ENCODE peak calls at places on chromosomes 5 and 9, in six cellular contexts. X, P, F, S, W and D are unnamed samples.

GRCh38 chr9:115981011-115981410 is 172.6 kb upstream of the PAPPA start:
- DNase-seq in S (no peak), X (no peak), W (no peak), F (no peak), P (no peak), D (no peak)

GRCh38 chr5:32866138-32866537 is 155.0 kb downstream of the NPR3 start:
- DNase-seq in F (no peak), P (no peak), W (no peak), S (no peak), X (no peak), D (no peak)

GRCh38 chr5:69261034-69261433 is 26.3 kb downstream of the CDK7 start:
- DNase-seq in S (no peak), X (no peak), W (no peak), P (no peak), F (no peak), D (peak; percentile 20)

GRCh38 chr5:94517490-94518108 is 100.8 kb downstream of the KIAA0825 start:
- DNase-seq in X (no peak), S (no peak), F (no peak), P (no peak), W (no peak), D (no peak)

GRCh38 chr5:14806452-14806851 is 65.1 kb downstream of the ANKH start:
- DNase-seq in P (peak; percentile 58), W (no peak), S (no peak), X (peak; percentile 33), F (no peak), D (no peak)

GRCh38 chr5:56829137-56829536 is 13.8 kb downstream of the MAP3K1 start:
- DNase-seq in X (no peak), P (peak; percentile 44), S (no peak), F (no peak), W (no peak), D (no peak)

GRCh38 chr9:105341784-105342183 is 97.3 kb downstream of the SLC44A1 start:
- DNase-seq in F (no peak), P (no peak), X (no peak), S (no peak), W (no peak), D (no peak)

GRCh38 chr9:119195521-119195920 is 173.7 kb downstream of the BRINP1 start:
- DNase-seq in W (no peak), F (no peak), P (no peak), X (no peak), S (no peak), D (no peak)

GRCh38 chr5:31581498-31582099 is 49.5 kb downstream of the C5orf22 start:
- DNase-seq in S (no peak), X (no peak), P (no peak), W (no peak), F (peak; percentile 10), D (no peak)

GRCh38 chr5:16664368-16664767 is 47.6 kb upstream of the RETREG1 start:
- DNase-seq in X (no peak), W (no peak), F (no peak), S (no peak), P (no peak), D (no peak)

GRCh38 chr5:6812800-6813731 is 99.8 kb downstream of the TENT4A start:
- DNase-seq in W (no peak), X (peak; percentile 40), S (no peak), F (no peak), P (peak; percentile 81), D (no peak)

GRCh38 chr5:37838933-37839341 is 904 bp downstream of the GDNF start:
- DNase-seq in P (no peak), X (no peak), W (no peak), F (no peak), S (no peak), D (no peak)

GRCh38 chr5:74477761-74478160 is 162.8 kb downstream of the ENC1 start:
- DNase-seq in S (no peak), X (no peak), P (no peak), F (no peak), W (no peak), D (no peak)

GRCh38 chr5:143405063-143405746 is 1.7 kb upstream of the NR3C1 start:
- DNase-seq in P (peak; percentile 89), S (peak; percentile 42), X (peak; percentile 85), W (peak; percentile 32), F (peak; percentile 59), D (peak; percentile 53)
- TF ChIP-seq POLR2A in P (peak; percentile 66), S (peak; percentile 44), X (peak; percentile 82), W (peak; percentile 82), F (peak; percentile 42), D (peak; percentile 79)

DNA sequence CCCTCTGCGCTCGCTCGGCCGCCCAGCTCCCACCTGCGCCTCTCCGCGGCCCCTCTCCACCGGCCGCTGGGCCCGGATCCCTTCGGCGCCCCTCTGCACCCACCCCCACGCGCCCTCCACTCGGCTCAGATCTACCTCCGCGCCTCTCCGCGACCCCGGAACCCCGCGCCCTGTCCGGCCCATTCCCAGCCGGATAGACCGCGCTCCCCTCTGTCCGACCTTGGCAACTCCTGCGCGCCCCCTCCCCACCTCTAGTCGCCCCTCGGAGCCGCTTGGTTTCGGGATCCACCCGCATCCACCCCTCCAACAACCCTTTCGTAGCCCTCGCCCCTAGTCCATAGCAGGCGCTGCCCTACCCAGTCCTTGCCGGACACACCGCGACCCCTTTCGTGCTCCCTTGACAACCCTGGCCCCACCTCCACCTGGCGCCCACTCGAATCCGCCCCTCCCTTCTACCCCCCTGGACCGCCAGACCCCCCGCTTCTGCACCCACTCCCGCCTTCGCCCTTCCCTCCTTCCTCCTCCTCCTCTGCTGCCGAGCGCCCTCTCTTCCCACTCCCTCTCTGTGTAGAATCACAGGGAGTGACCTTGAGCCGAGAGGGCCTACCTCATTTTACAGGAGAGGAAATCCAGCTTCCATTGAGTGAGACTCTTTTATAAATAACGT is 496 bp upstream of the AK3 start:
- DNase-seq in P (peak; percentile 57), W (no peak), X (peak; percentile 58), F (peak; percentile 37), S (peak; percentile 32), D (no peak)
- TF ChIP-seq POLR2A in P (no peak), W (no peak), X (peak; percentile 5), F (no peak), S (no peak), D (no peak)

DNA sequence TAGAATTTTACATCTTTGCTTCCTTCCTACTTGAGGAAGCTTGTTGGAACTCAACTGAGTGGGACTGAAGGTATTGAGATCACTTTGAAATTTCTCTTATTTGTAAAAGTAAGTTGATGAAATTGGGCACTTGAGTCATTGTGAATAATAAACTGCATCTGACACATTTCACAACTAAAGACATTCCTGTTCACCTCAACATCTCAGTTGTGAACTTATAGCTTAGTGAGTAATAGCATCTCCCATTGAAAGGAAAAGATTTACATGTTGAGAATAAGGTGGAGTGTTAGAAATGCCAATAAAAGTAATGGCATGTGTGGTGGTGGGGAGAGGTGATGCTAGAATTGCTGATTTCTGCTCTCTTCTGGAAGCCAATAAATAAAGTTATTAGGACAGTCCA is 145.0 kb downstream of the SLC24A2 start:
- DNase-seq in F (no peak), P (no peak), S (no peak), W (no peak), X (no peak), D (no peak)
- TF ChIP-seq POLR2A in F (no peak), P (no peak), S (no peak), W (no peak), X (no peak), D (no peak)

DNA sequence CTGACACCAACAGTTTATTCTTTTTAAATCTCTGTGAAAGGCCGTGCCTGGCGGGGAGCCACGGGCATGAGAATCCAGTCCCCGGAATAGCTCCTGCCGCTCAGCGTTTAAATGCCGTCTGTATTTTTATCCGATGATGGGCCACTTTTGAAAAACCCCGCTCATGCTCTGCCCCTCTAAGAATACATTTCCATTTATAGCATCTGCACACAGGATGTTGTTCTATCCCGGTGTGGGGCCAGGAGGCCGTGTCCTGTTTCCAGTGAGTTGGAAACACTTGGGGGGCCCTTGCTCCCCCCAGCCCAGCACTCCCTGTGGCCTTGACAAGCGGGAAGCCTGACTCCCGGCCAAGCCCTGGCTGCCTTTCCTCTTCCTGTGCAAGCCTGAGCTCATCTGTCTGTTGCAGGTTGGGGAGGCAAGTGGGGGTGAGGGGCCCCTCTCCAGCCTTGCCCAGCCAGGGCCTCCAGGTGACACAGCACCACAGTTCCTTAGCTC is 39.0 kb downstream of the ERGIC1 start:
- DNase-seq in S (no peak), F (no peak), W (no peak), X (peak; percentile 81), P (peak; percentile 86), D (no peak)
- TF ChIP-seq POLR2A in S (no peak), F (no peak), W (no peak), X (no peak), P (no peak), D (no peak)